ENCODE peak calls at places on chromosomes 1 and 21, in six cellular contexts. One of them, this sample, is unnamed. For H3K4me1, the result is how much of the 10 kb centered on the place peaks cover.

GRCh38 chr1:107486365-107486764 is 345.5 kb downstream of the NTNG1 start:
- DNase-seq in keratinocyte: no peak
- DNase-seq in cardiac muscle cell: no peak
- DNase-seq in NT2/D1: no peak
- DNase-seq in aorta: no peak
- DNase-seq in neural progenitor cell: peak
- DNase-seq in this sample: peak

GRCh38 chr21:39111928-39112327 is 71.3 kb downstream of the PSMG1 start:
- DNase-seq in keratinocyte: no peak
- DNase-seq in neural progenitor cell: no peak
- DNase-seq in cardiac muscle cell: peak
- DNase-seq in aorta: no peak
- DNase-seq in NT2/D1: no peak
- DNase-seq in this sample: no peak

GRCh38 chr1:31010081-31010989 is 55.2 kb downstream of the PUM1 start:
- DNase-seq in aorta: no peak
- DNase-seq in neural progenitor cell: no peak
- DNase-seq in cardiac muscle cell: no peak
- DNase-seq in NT2/D1: no peak
- DNase-seq in keratinocyte: no peak
- DNase-seq in this sample: no peak

GRCh38 chr1:154835531-154836285 is 34.4 kb downstream of the KCNN3 start:
- DNase-seq in aorta: no peak
- DNase-seq in keratinocyte: no peak
- DNase-seq in NT2/D1: no peak
- DNase-seq in neural progenitor cell: no peak
- DNase-seq in cardiac muscle cell: no peak
- DNase-seq in this sample: no peak

GRCh38 chr1:203592728-203593127 is 33.9 kb upstream of the ATP2B4 start:
- DNase-seq in keratinocyte: no peak
- DNase-seq in cardiac muscle cell: peak
- DNase-seq in aorta: no peak
- DNase-seq in NT2/D1: no peak
- DNase-seq in neural progenitor cell: no peak
- DNase-seq in this sample: no peak

GRCh38 chr1:151251656-151252470 is 2.7 kb upstream of the PSMD4 start:
- DNase-seq in neural progenitor cell: peak
- DNase-seq in cardiac muscle cell: peak
- DNase-seq in NT2/D1: peak
- DNase-seq in keratinocyte: peak
- DNase-seq in aorta: peak
- DNase-seq in this sample: peak

GRCh38 chr1:226050133-226050532 is 12.4 kb upstream of the H3-3A start:
- DNase-seq in neural progenitor cell: no peak
- DNase-seq in NT2/D1: no peak
- DNase-seq in aorta: no peak
- DNase-seq in cardiac muscle cell: no peak
- DNase-seq in keratinocyte: no peak
- DNase-seq in this sample: no peak

GRCh38 chr1:67372136-67372535 is 58.1 kb downstream of the SERBP1 start:
- DNase-seq in aorta: no peak
- DNase-seq in neural progenitor cell: no peak
- DNase-seq in cardiac muscle cell: peak
- DNase-seq in keratinocyte: no peak
- DNase-seq in NT2/D1: no peak
- DNase-seq in this sample: no peak

GRCh38 chr1:220013497-220013896 is 32.8 kb downstream of the EPRS1 start:
- DNase-seq in neural progenitor cell: no peak
- DNase-seq in cardiac muscle cell: peak
- DNase-seq in NT2/D1: no peak
- DNase-seq in keratinocyte: no peak
- DNase-seq in aorta: no peak
- DNase-seq in this sample: no peak

GRCh38 chr1:178134061-178134460 is 40.2 kb downstream of the RASAL2 start:
- DNase-seq in aorta: no peak
- DNase-seq in cardiac muscle cell: peak
- DNase-seq in NT2/D1: no peak
- DNase-seq in keratinocyte: no peak
- DNase-seq in neural progenitor cell: no peak
- DNase-seq in this sample: no peak

GRCh38 chr1:113861641-113862040 is 9.9 kb downstream of the PTPN22 start:
- DNase-seq in cardiac muscle cell: no peak
- DNase-seq in neural progenitor cell: no peak
- DNase-seq in keratinocyte: no peak
- DNase-seq in aorta: no peak
- DNase-seq in NT2/D1: no peak
- DNase-seq in this sample: no peak

GRCh38 chr1:118185083-118185899 is at the start of gene SPAG17:
- DNase-seq in cardiac muscle cell: peak
- DNase-seq in neural progenitor cell: peak
- DNase-seq in aorta: peak
- DNase-seq in keratinocyte: no peak
- DNase-seq in NT2/D1: peak
- DNase-seq in this sample: peak

GRCh38 chr21:33848252-33848953 is 67.2 kb downstream of the ATP5PO start:
- DNase-seq in cardiac muscle cell: no peak
- DNase-seq in aorta: no peak
- DNase-seq in neural progenitor cell: no peak
- DNase-seq in keratinocyte: peak
- DNase-seq in NT2/D1: no peak
- DNase-seq in this sample: no peak

GRCh38 chr1:30525980-30526651 is 197.3 kb downstream of the MATN1 start:
- DNase-seq in neural progenitor cell: no peak
- DNase-seq in keratinocyte: no peak
- DNase-seq in aorta: peak
- DNase-seq in cardiac muscle cell: peak
- DNase-seq in NT2/D1: no peak
- DNase-seq in this sample: peak

GRCh38 chr1:151611288-151611790 is 511 bp upstream of the SNX27 start:
- DNase-seq in NT2/D1: no peak
- DNase-seq in cardiac muscle cell: peak
- DNase-seq in aorta: no peak
- DNase-seq in keratinocyte: peak
- DNase-seq in neural progenitor cell: no peak
- DNase-seq in this sample: no peak

GRCh38 chr21:34946385-34947121 is 102.5 kb downstream of the RUNX1 start:
- DNase-seq in keratinocyte: no peak
- DNase-seq in neural progenitor cell: no peak
- DNase-seq in aorta: no peak
- DNase-seq in NT2/D1: no peak
- DNase-seq in cardiac muscle cell: no peak
- DNase-seq in this sample: no peak
- H3K4me1 ChIP-seq in keratinocyte: under half
- H3K4me1 ChIP-seq in neural progenitor cell: under half
- H3K4me1 ChIP-seq in aorta: under half
- H3K4me1 ChIP-seq in NT2/D1: under half
- H3K4me1 ChIP-seq in cardiac muscle cell: under half
- H3K4me1 ChIP-seq in this sample: under half

GRCh38 chr1:175889044-175889443 is 145.6 kb upstream of the TNR start:
- DNase-seq in keratinocyte: no peak
- DNase-seq in NT2/D1: no peak
- DNase-seq in neural progenitor cell: no peak
- DNase-seq in aorta: no peak
- DNase-seq in cardiac muscle cell: no peak
- DNase-seq in this sample: peak

GRCh38 chr1:175891783-175892309 is 148.5 kb upstream of the TNR start:
- DNase-seq in keratinocyte: no peak
- DNase-seq in neural progenitor cell: no peak
- DNase-seq in cardiac muscle cell: no peak
- DNase-seq in NT2/D1: no peak
- DNase-seq in aorta: no peak
- DNase-seq in this sample: peak

GRCh38 chr1:175889848-175890247 is 146.5 kb upstream of the TNR start:
- DNase-seq in keratinocyte: no peak
- DNase-seq in cardiac muscle cell: no peak
- DNase-seq in aorta: no peak
- DNase-seq in neural progenitor cell: no peak
- DNase-seq in NT2/D1: no peak
- DNase-seq in this sample: peak

GRCh38 chr1:175892686-175893085 is 149.3 kb upstream of the TNR start:
- DNase-seq in cardiac muscle cell: peak
- DNase-seq in NT2/D1: no peak
- DNase-seq in aorta: no peak
- DNase-seq in keratinocyte: no peak
- DNase-seq in neural progenitor cell: no peak
- DNase-seq in this sample: peak

DNA sequence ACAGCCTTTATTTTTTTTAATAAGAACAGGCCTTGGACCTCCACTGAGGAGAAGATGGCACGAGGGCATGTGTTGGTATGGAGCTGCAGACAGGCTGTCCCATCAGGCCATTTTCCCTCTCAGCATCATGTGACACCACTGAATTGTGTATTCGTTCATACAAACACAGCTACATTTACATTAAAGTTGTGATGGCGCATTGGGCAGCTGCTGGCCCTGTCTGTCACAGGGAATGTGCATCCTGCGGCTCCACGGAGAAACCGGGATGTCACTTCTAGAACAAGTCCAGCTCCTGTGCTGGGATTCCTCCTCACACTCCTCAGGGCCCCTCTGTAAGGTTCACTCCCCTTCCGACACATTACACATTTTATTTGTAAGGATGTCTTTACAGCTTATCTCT is 147.6 kb upstream of the TNR start:
- DNase-seq in aorta: no peak
- DNase-seq in keratinocyte: no peak
- DNase-seq in neural progenitor cell: no peak
- DNase-seq in cardiac muscle cell: no peak
- DNase-seq in NT2/D1: no peak
- DNase-seq in this sample: peak
- H3K4me1 ChIP-seq in aorta: under half
- H3K4me1 ChIP-seq in keratinocyte: under half
- H3K4me1 ChIP-seq in neural progenitor cell: under half
- H3K4me1 ChIP-seq in cardiac muscle cell: under half
- H3K4me1 ChIP-seq in NT2/D1: under half
- H3K4me1 ChIP-seq in this sample: under half

GRCh38 chr1:153779781-153780541 is 4.8 kb downstream of the SLC27A3 start:
- DNase-seq in neural progenitor cell: no peak
- DNase-seq in cardiac muscle cell: peak
- DNase-seq in keratinocyte: no peak
- DNase-seq in aorta: peak
- DNase-seq in NT2/D1: no peak
- DNase-seq in this sample: no peak

GRCh38 chr1:153778051-153778823 is 3.0 kb downstream of the SLC27A3 start:
- DNase-seq in aorta: peak
- DNase-seq in keratinocyte: no peak
- DNase-seq in NT2/D1: no peak
- DNase-seq in cardiac muscle cell: no peak
- DNase-seq in neural progenitor cell: no peak
- DNase-seq in this sample: no peak

GRCh38 chr1:153780551-153780950 is 5.3 kb downstream of the SLC27A3 start:
- DNase-seq in neural progenitor cell: no peak
- DNase-seq in NT2/D1: no peak
- DNase-seq in cardiac muscle cell: no peak
- DNase-seq in aorta: no peak
- DNase-seq in keratinocyte: no peak
- DNase-seq in this sample: no peak

GRCh38 chr1:153777648-153778047 is 2.4 kb downstream of the SLC27A3 start:
- DNase-seq in keratinocyte: no peak
- DNase-seq in neural progenitor cell: no peak
- DNase-seq in aorta: peak
- DNase-seq in cardiac muscle cell: peak
- DNase-seq in NT2/D1: no peak
- DNase-seq in this sample: no peak

DNA sequence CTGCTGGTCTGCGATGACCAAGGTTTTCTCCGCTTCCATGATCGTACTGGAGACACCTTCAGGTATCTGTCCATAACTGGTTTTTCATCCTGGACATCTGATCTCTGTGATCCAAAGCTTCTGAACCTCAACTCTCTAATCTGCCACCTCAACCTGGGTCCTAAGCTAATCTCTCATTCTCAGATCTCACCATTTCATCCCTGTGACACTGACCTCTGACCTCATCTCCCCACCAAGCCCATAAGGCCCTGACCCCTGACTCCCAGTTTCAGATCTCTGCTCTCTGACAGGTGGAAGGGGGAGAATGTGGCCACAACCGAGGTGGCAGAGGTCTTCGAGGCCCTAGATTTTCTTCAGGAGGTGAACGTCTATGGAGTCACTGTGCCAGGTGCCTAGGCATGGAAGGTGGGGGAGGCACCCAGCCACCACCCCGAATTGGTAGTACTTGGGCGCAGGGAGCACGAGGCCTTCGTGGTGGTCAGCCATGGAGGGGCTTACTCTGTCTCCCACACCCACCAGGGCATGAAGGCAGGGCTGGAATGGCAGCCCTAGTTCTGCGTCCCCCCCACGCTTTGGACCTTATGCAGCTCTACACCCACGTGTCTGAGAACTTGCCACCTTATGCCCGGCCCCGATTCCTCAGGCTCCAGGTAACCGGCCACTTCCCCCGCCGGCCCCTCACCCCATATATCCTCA is 3.8 kb downstream of the SLC27A3 start:
- DNase-seq in cardiac muscle cell: no peak
- DNase-seq in NT2/D1: no peak
- DNase-seq in neural progenitor cell: no peak
- DNase-seq in keratinocyte: no peak
- DNase-seq in aorta: peak
- DNase-seq in this sample: no peak
- H3K4me1 ChIP-seq in cardiac muscle cell: under half
- H3K4me1 ChIP-seq in NT2/D1: under half
- H3K4me1 ChIP-seq in neural progenitor cell: under half
- H3K4me1 ChIP-seq in keratinocyte: under half
- H3K4me1 ChIP-seq in aorta: under half
- H3K4me1 ChIP-seq in this sample: under half

DNA sequence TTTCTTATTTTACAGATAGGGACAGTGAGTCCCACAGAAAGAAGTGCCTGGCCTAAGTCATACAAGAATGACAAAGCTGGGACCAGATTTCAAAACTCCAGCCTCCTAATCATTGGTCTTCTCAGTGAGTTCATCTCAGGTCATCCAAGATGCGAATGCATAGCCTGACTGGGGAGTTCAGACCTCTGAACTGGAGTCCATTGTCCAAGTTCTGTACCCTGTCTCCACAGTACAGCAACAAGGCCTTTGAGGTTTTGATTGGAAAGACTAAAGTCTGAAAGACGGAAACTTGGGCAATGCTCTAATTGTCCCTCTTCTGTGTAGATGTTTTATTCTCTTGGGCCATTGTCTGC is 62.0 kb downstream of the TNN start:
- DNase-seq in neural progenitor cell: no peak
- DNase-seq in keratinocyte: no peak
- DNase-seq in NT2/D1: no peak
- DNase-seq in aorta: no peak
- DNase-seq in cardiac muscle cell: no peak
- DNase-seq in this sample: no peak
- H3K4me1 ChIP-seq in neural progenitor cell: under half
- H3K4me1 ChIP-seq in keratinocyte: under half
- H3K4me1 ChIP-seq in NT2/D1: under half
- H3K4me1 ChIP-seq in aorta: under half
- H3K4me1 ChIP-seq in cardiac muscle cell: under half
- H3K4me1 ChIP-seq in this sample: under half

This sample was measured in endodermal cell.